ENCODE peak calls at places on chromosomes 7 and 10, in seven cellular contexts. Z, R, L, D, U, W and V are unnamed samples.
A peak's percentile ranks its signal among the peaks of the same experiment; 100 is the strongest.

GRCh38 chr7:36726806-36727503 is 2.7 kb upstream of the AOAH start:
- DNase-seq in Z (peak; percentile 36), L (no peak), U (no peak), W (no peak), D (no peak), R (no peak), V (no peak)

GRCh38 chr7:120979765-120980499 is 8.6 kb upstream of the CPED1 start:
- DNase-seq in Z (peak; percentile 10), L (no peak), U (no peak), W (no peak), R (no peak), D (no peak), V (no peak)

GRCh38 chr7:455110-455928 is 64.3 kb downstream of the PDGFA start:
- DNase-seq in W (no peak), Z (peak; percentile 57), R (peak; percentile 67), L (no peak), U (no peak), D (peak; percentile 83), V (peak; percentile 78)

GRCh38 chr7:90891529-90891928 is 295.4 kb downstream of the CDK14 start:
- DNase-seq in D (no peak), Z (no peak), W (no peak), L (no peak), R (no peak), U (no peak), V (no peak)

GRCh38 chr10:102775201-102775972 is 31.6 kb downstream of the WBP1L start:
- DNase-seq in R (no peak), U (no peak), Z (no peak), L (peak; percentile 61), W (peak; percentile 56), D (no peak), V (peak; percentile 74)

GRCh38 chr10:67386260-67386659 is 309.7 kb downstream of the CTNNA3 start:
- DNase-seq in R (no peak), W (no peak), L (no peak), Z (no peak), U (no peak), D (no peak), V (no peak)

GRCh38 chr7:50647286-50647980 is 82.2 kb upstream of the DDC start:
- DNase-seq in L (no peak), W (no peak), U (no peak), Z (no peak), D (no peak), R (no peak), V (no peak)

GRCh38 chr7:117750612-117751563 is 122.4 kb downstream of the CTTNBP2 start:
- DNase-seq in W (peak; percentile 52), D (peak; percentile 5), Z (peak; percentile 37), R (no peak), L (no peak), U (peak; percentile 20), V (peak; percentile 19)

GRCh38 chr7:34044319-34044643 is 138.9 kb downstream of the BMPER start:
- DNase-seq in D (no peak), R (no peak), Z (no peak), U (no peak), L (no peak), W (no peak), V (no peak)

GRCh38 chr7:5634107-5634950 is 147.1 kb downstream of the RNF216 start:
- DNase-seq in D (no peak), L (peak; percentile 58), R (no peak), W (peak; percentile 99), Z (peak; percentile 20), U (no peak), V (no peak)

GRCh38 chr10:118045842-118046490 is 775 bp downstream of the RAB11FIP2 start:
- DNase-seq in R (peak; percentile 35), W (peak; percentile 60), D (peak; percentile 12), Z (peak; percentile 58), L (no peak), U (peak; percentile 24), V (no peak)

GRCh38 chr10:34996843-34997242 is 93.3 kb downstream of the CUL2 start:
- DNase-seq in Z (no peak), D (no peak), W (peak; percentile 76), U (no peak), L (no peak), R (no peak), V (no peak)

GRCh38 chr7:28358423-28358868 is 53.9 kb upstream of the CREB5 start:
- DNase-seq in D (no peak), U (no peak), Z (peak; percentile 92), L (no peak), R (no peak), W (peak; percentile 100), V (no peak)

GRCh38 chr10:89171996-89172395 is 35.1 kb downstream of the CH25H start:
- DNase-seq in Z (no peak), U (no peak), D (no peak), W (peak; percentile 18), R (no peak), L (no peak), V (no peak)